ENCODE peak calls at places on chromosomes 4 and X, in five cellular contexts. One of them, this sample, is unnamed.

GRCh38 chrX:38919853-38920528 is 118.7 kb downstream of the MID1IP1 start:
- DNase-seq in hepatocyte: no peak
- DNase-seq in mammary epithelial cell: no peak
- DNase-seq in Peyer's patch: no peak
- DNase-seq in heart right ventricle: no peak
- DNase-seq in this sample: no peak

GRCh38 chr4:161929966-161930365 is 233.8 kb downstream of the FSTL5 start:
- DNase-seq in hepatocyte: no peak
- DNase-seq in heart right ventricle: no peak
- DNase-seq in mammary epithelial cell: peak; percentile 68
- DNase-seq in Peyer's patch: no peak
- DNase-seq in this sample: no peak

GRCh38 chrX:123675154-123675553 is 57.7 kb downstream of the THOC2 start:
- DNase-seq in mammary epithelial cell: no peak
- DNase-seq in heart right ventricle: no peak
- DNase-seq in Peyer's patch: no peak
- DNase-seq in hepatocyte: no peak
- DNase-seq in this sample: no peak

GRCh38 chrX:7252013-7252610 is 104.2 kb upstream of the PUDP start:
- DNase-seq in hepatocyte: no peak
- DNase-seq in heart right ventricle: no peak
- DNase-seq in Peyer's patch: peak; percentile 44
- DNase-seq in mammary epithelial cell: peak; percentile 57
- DNase-seq in this sample: no peak

GRCh38 chr4:53916431-53916889 is 147.9 kb downstream of the CHIC2 start:
- DNase-seq in hepatocyte: no peak
- DNase-seq in heart right ventricle: no peak
- DNase-seq in Peyer's patch: no peak
- DNase-seq in mammary epithelial cell: peak; percentile 92
- DNase-seq in this sample: no peak

GRCh38 chrX:136652822-136653723 is 5.1 kb downstream of the CD40LG start:
- DNase-seq in hepatocyte: no peak
- DNase-seq in heart right ventricle: no peak
- DNase-seq in Peyer's patch: no peak
- DNase-seq in mammary epithelial cell: peak; percentile 2
- DNase-seq in this sample: no peak

GRCh38 chrX:154727418-154728323 is 23.2 kb downstream of the GAB3 start:
- DNase-seq in heart right ventricle: peak; percentile 49
- DNase-seq in mammary epithelial cell: peak; percentile 64
- DNase-seq in hepatocyte: no peak
- DNase-seq in Peyer's patch: no peak
- DNase-seq in this sample: no peak

GRCh38 chr4:54099959-54100606 is at the start of gene GSX2:
- DNase-seq in Peyer's patch: no peak
- DNase-seq in heart right ventricle: peak; percentile 36
- DNase-seq in mammary epithelial cell: peak; percentile 12
- DNase-seq in hepatocyte: no peak
- DNase-seq in this sample: no peak

GRCh38 chr4:168856312-168856711 is 153.7 kb downstream of the CBR4 start:
- DNase-seq in heart right ventricle: no peak
- DNase-seq in hepatocyte: no peak
- DNase-seq in mammary epithelial cell: peak; percentile 74
- DNase-seq in Peyer's patch: no peak
- DNase-seq in this sample: no peak

GRCh38 chrX:37905436-37906147 is 58.2 kb upstream of the DYNLT3 start:
- DNase-seq in heart right ventricle: peak; percentile 10
- DNase-seq in Peyer's patch: peak; percentile 35
- DNase-seq in mammary epithelial cell: no peak
- DNase-seq in hepatocyte: peak; percentile 63
- DNase-seq in this sample: no peak

GRCh38 chr4:23041501-23041900 is 348.8 kb downstream of the GBA3 start:
- DNase-seq in Peyer's patch: no peak
- DNase-seq in mammary epithelial cell: no peak
- DNase-seq in hepatocyte: no peak
- DNase-seq in heart right ventricle: no peak
- DNase-seq in this sample: no peak

GRCh38 chrX:29478336-29479069 is 736.9 kb upstream of the MAGEB2 start:
- DNase-seq in Peyer's patch: no peak
- DNase-seq in mammary epithelial cell: peak; percentile 19
- DNase-seq in hepatocyte: peak; percentile 54
- DNase-seq in heart right ventricle: no peak
- DNase-seq in this sample: no peak

GRCh38 chrX:56882581-56882980 is 112.8 kb downstream of the SPIN3 start:
- DNase-seq in Peyer's patch: no peak
- DNase-seq in heart right ventricle: no peak
- DNase-seq in hepatocyte: no peak
- DNase-seq in mammary epithelial cell: no peak
- DNase-seq in this sample: no peak

GRCh38 chr4:6999172-7000086 is 43.7 kb upstream of the TADA2B start:
- DNase-seq in hepatocyte: no peak
- DNase-seq in heart right ventricle: no peak
- DNase-seq in Peyer's patch: no peak
- DNase-seq in mammary epithelial cell: peak; percentile 88
- DNase-seq in this sample: no peak

GRCh38 chr4:56961107-56961500 is 16.3 kb downstream of the NOA1 start:
- DNase-seq in mammary epithelial cell: no peak
- DNase-seq in heart right ventricle: no peak
- DNase-seq in Peyer's patch: no peak
- DNase-seq in hepatocyte: no peak
- DNase-seq in this sample: no peak

GRCh38 chrX:150958177-150958576 is 25.0 kb upstream of the HMGB3 start:
- DNase-seq in Peyer's patch: no peak
- DNase-seq in mammary epithelial cell: no peak
- DNase-seq in hepatocyte: no peak
- DNase-seq in heart right ventricle: no peak
- DNase-seq in this sample: no peak

GRCh38 chr4:8121236-8122015 is 37.2 kb downstream of the ABLIM2 start:
- DNase-seq in heart right ventricle: peak; percentile 9
- DNase-seq in mammary epithelial cell: no peak
- DNase-seq in Peyer's patch: no peak
- DNase-seq in hepatocyte: no peak
- DNase-seq in this sample: no peak

GRCh38 chr4:87419578-87420249 is 2.7 kb upstream of the NUDT9 start:
- DNase-seq in hepatocyte: peak; percentile 51
- DNase-seq in mammary epithelial cell: no peak
- DNase-seq in Peyer's patch: no peak
- DNase-seq in heart right ventricle: no peak
- DNase-seq in this sample: no peak

GRCh38 chrX:129842510-129843208 is 1.0 kb downstream of the ZDHHC9 start:
- DNase-seq in mammary epithelial cell: peak; percentile 17
- DNase-seq in hepatocyte: peak; percentile 58
- DNase-seq in Peyer's patch: peak; percentile 67
- DNase-seq in heart right ventricle: peak; percentile 18
- DNase-seq in this sample: no peak

GRCh38 chr4:127997534-127998388 is 32.6 kb downstream of the ABHD18 start:
- DNase-seq in mammary epithelial cell: peak; percentile 52
- DNase-seq in Peyer's patch: no peak
- DNase-seq in heart right ventricle: no peak
- DNase-seq in hepatocyte: no peak
- DNase-seq in this sample: no peak
- TF ChIP-seq CTCF in mammary epithelial cell: peak; percentile 30
- TF ChIP-seq CTCF in Peyer's patch: no peak
- TF ChIP-seq CTCF in heart right ventricle: no peak
- TF ChIP-seq CTCF in hepatocyte: no peak
- TF ChIP-seq CTCF in this sample: no peak

GRCh38 chrX:68694429-68695205 is 47.2 kb downstream of the STARD8 start:
- DNase-seq in hepatocyte: no peak
- DNase-seq in Peyer's patch: no peak
- DNase-seq in mammary epithelial cell: no peak
- DNase-seq in heart right ventricle: no peak
- DNase-seq in this sample: no peak
- H3K4me3 ChIP-seq in hepatocyte: peak overlapping the region; percentile 39
- H3K4me3 ChIP-seq in Peyer's patch: peak overlapping the region; percentile 54
- H3K4me3 ChIP-seq in mammary epithelial cell: no peak overlapping the region
- H3K4me3 ChIP-seq in heart right ventricle: peak overlapping the region; percentile 73
- H3K4me3 ChIP-seq in this sample: peak overlapping the region; percentile 75

DNA sequence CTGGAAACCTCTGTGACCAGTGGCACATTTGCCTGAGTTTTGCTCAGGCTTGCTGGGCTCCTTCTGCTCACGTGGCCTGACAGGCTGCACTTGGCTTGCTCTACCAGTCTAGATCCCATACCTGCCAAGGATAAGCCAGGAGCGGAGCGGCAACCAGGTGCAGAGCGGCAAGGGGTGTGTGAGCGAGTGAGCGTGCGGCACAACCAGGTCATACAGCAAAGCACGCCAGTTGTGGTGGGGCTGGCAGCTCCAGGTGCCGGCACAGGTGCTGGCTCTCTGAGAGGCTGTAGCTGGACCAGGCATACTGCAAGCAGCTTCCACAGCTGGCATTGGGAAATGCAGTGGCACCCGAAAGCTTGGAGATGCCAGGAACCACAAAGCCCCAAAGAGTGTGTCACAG is 1495.1 kb downstream of the PCDH7 start:
- DNase-seq in Peyer's patch: no peak
- DNase-seq in mammary epithelial cell: no peak
- DNase-seq in hepatocyte: no peak
- DNase-seq in heart right ventricle: no peak
- DNase-seq in this sample: no peak
- H3K27ac ChIP-seq in Peyer's patch: no peak overlapping the region
- H3K27ac ChIP-seq in mammary epithelial cell: no peak overlapping the region
- H3K27ac ChIP-seq in hepatocyte: no peak overlapping the region
- H3K27ac ChIP-seq in heart right ventricle: no peak overlapping the region
- H3K27ac ChIP-seq in this sample: no peak overlapping the region

DNA sequence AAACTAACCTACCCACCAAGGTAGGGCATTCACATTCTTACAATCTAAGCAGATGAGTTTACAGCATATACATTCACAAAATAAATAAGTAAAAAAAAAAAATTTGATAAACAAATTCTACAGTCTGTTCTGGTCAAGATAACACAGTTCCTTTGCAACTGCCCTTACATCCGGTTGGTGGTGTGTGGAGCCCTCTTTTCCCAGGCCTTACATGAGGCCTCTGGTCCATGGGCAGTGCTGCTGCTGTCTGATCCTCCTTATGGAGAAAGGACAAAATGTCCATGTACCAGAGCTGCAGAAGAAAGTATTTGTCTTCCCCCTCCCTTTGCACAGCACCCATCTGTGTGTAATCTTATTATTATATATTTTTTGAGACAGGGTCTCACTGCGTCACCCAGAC is 2.2 kb upstream of the SEPTIN11 start:
- DNase-seq in Peyer's patch: no peak
- DNase-seq in mammary epithelial cell: no peak
- DNase-seq in heart right ventricle: no peak
- DNase-seq in hepatocyte: no peak
- DNase-seq in this sample: no peak
- TF ChIP-seq CTCF in Peyer's patch: no peak
- TF ChIP-seq CTCF in mammary epithelial cell: no peak
- TF ChIP-seq CTCF in heart right ventricle: no peak
- TF ChIP-seq CTCF in hepatocyte: no peak
- TF ChIP-seq CTCF in this sample: no peak

DNA sequence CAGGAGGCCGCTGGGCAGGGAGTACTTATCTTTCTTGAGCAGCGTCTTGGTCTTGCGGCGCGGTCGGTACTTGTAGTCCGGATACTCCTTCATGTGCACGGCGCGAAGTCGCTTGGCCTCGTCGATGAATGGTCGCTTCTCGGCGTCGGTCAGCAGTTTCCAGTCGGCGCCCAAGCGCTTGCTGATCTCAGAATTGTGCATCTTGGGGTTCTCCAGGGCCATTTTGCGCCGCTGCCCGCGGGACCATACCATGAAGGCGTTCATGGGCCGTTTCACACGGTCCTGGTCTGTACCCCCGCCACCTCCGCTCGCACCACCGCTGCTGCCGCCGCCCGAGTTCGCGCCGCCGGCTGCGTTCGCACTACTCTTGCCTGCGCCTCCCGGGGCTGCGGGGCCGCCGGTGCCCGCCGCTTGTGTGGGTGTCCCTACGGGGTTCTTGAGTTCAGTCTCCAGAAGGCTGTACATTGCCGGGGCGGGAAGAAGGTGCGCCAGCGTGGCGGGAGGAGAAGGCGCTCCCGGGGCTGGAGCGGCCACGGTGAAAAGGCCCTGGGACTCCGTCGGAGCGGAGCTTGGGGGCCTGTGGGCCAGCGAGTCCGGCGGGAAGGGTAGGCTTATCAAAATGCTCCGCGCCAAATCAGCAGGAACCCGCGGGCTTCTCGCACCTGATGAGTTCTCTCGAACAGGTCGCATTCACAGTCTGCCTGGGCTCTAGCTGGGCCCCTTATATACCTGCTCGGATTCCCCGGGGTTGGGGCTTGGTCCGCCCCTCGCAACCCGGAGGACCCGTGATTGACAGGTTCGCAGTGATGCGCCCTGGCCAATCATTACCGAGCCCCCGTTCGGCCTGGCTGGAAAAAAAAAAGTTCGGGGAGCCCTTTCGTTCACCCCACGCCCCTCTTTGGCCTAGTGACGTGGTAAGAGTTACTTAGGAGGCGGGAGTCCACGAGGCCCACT is at the start of gene SOX3:
- DNase-seq in mammary epithelial cell: no peak
- DNase-seq in heart right ventricle: no peak
- DNase-seq in Peyer's patch: no peak
- DNase-seq in hepatocyte: no peak
- DNase-seq in this sample: no peak
- H3K4me3 ChIP-seq in mammary epithelial cell: no peak within 1 kb of the TSS
- H3K4me3 ChIP-seq in heart right ventricle: peak within 1 kb of the TSS; percentile 34
- H3K4me3 ChIP-seq in Peyer's patch: peak within 1 kb of the TSS; percentile 29
- H3K4me3 ChIP-seq in hepatocyte: no peak within 1 kb of the TSS
- H3K4me3 ChIP-seq in this sample: peak within 1 kb of the TSS; percentile 69

GRCh38 chrX:15301924-15302323 is 13.5 kb downstream of the ASB11 start:
- DNase-seq in hepatocyte: peak; percentile 59
- DNase-seq in Peyer's patch: no peak
- DNase-seq in heart right ventricle: no peak
- DNase-seq in mammary epithelial cell: peak; percentile 42
- DNase-seq in this sample: no peak
- H3K27ac ChIP-seq in hepatocyte: peak overlapping the region; percentile 63
- H3K27ac ChIP-seq in Peyer's patch: no peak overlapping the region
- H3K27ac ChIP-seq in heart right ventricle: no peak overlapping the region
- H3K27ac ChIP-seq in mammary epithelial cell: no peak overlapping the region
- H3K27ac ChIP-seq in this sample: no peak overlapping the region